ENCODE peak calls at places on chromosomes 4 and X, in five cellular contexts. N is pancreas, D is cardiac muscle cell, V is lower lobe of right lung, P is tibial nerve. Z is an unnamed sample.

GRCh38 chrX:129522184-129523059 is 868 bp downstream of the SMARCA1 start:
- DNase-seq in N (peak; percentile 46), D (peak; percentile 67), V (peak; percentile 56), P (peak; percentile 24), Z (no peak)

GRCh38 chr4:70544279-70544870 is 26.0 kb downstream of the AMTN start:
- DNase-seq in N (no peak), D (peak; percentile 24), V (no peak), P (no peak), Z (no peak)

GRCh38 chrX:49176421-49177326 is 5.0 kb downstream of the PLP2 start:
- DNase-seq in N (peak; percentile 18), D (no peak), V (peak; percentile 56), P (no peak), Z (no peak)

GRCh38 chrX:108399427-108400165 is 38.6 kb downstream of the COL4A6 start:
- DNase-seq in N (no peak), D (peak; percentile 25), V (no peak), P (no peak), Z (no peak)

GRCh38 chrX:134537179-134537945 is 77.4 kb downstream of the HPRT1 start:
- DNase-seq in N (no peak), D (peak; percentile 85), V (no peak), P (no peak), Z (no peak)

GRCh38 chrX:107678957-107679740 is 50.8 kb downstream of the PRPS1 start:
- DNase-seq in N (no peak), D (peak; percentile 87), V (peak; percentile 82), P (peak; percentile 87), Z (peak; percentile 49)

GRCh38 chr4:138938371-138938699 is 77.2 kb upstream of the NOCT start:
- DNase-seq in N (no peak), D (peak; percentile 72), V (no peak), P (no peak), Z (no peak)

GRCh38 chr4:147580396-147580795 is 36.8 kb upstream of the TMEM184C start:
- DNase-seq in N (no peak), D (peak; percentile 22), V (no peak), P (no peak), Z (no peak)

GRCh38 chr4:2793578-2793919 is 664 bp downstream of the SH3BP2 start:
- DNase-seq in N (peak; percentile 52), D (peak; percentile 56), V (peak; percentile 79), P (peak; percentile 12), Z (no peak)

GRCh38 chrX:22095306-22095705 is 63.2 kb downstream of the PHEX start:
- DNase-seq in N (no peak), D (peak; percentile 54), V (no peak), P (peak; percentile 17), Z (no peak)

GRCh38 chr4:158938462-158939044 is 164.3 kb upstream of the RAPGEF2 start:
- DNase-seq in N (peak; percentile 15), D (peak; percentile 15), V (no peak), P (no peak), Z (no peak)

GRCh38 chr4:3013839-3014350 is 50.5 kb downstream of the GRK4 start:
- DNase-seq in N (peak; percentile 63), D (no peak), V (no peak), P (no peak), Z (no peak)

GRCh38 chr4:168504526-168504925 is 7.7 kb downstream of the PALLD start:
- DNase-seq in N (no peak), D (no peak), V (no peak), P (no peak), Z (no peak)

GRCh38 chr4:78811034-78811433 is 34.9 kb downstream of the BMP2K start:
- DNase-seq in N (no peak), D (no peak), V (no peak), P (no peak), Z (no peak)

GRCh38 chr4:31194823-31195222 is 474.7 kb downstream of the PCDH7 start:
- DNase-seq in N (no peak), D (no peak), V (no peak), P (no peak), Z (no peak)

GRCh38 chr4:98938386-98938785 is 9.5 kb upstream of the EIF4E start:
- DNase-seq in N (no peak), D (peak; percentile 41), V (no peak), P (no peak), Z (no peak)

GRCh38 chr4:153522800-153523089 is 56.6 kb downstream of the TMEM131L start:
- DNase-seq in N (no peak), D (no peak), V (no peak), P (no peak), Z (peak; percentile 19)

GRCh38 chr4:6224725-6225124 is 24.4 kb upstream of the JAKMIP1 start:
- DNase-seq in N (no peak), D (no peak), V (no peak), P (no peak), Z (no peak)

GRCh38 chrX:40402771-40403533 is 177.8 kb upstream of the ATP6AP2 start:
- DNase-seq in N (peak; percentile 14), D (peak; percentile 65), V (no peak), P (no peak), Z (no peak)

GRCh38 chrX:56793533-56794320 is 64.7 kb downstream of the NBDY start:
- DNase-seq in N (peak; percentile 49), D (no peak), V (no peak), P (no peak), Z (no peak)

DNA sequence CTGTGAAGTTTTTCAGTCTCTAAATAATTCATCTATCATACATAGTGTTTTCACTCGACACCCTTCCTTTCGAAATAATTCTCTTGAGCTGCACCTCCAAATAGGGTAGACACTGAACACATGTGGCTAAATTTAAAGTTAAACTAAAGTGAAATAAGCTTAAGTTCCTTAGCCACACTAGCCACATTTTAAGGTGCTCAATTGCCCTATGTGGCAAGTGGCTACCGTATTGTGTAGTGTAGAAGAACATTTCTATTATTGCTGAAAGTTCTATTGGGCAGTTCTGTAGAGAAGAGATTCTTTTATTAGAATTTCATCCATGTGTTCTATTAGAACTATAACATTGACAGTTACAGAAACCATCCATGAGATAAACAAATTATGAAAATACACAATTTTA is 107.0 kb upstream of the CTSO start:
- DNase-seq in N (no peak), D (no peak), V (no peak), P (no peak), Z (no peak)
- H3K36me3 ChIP-seq in N (no peaks in the 10 kb centered on the region), D (no peaks in the 10 kb centered on the region), V (no peaks in the 10 kb centered on the region), P (no peaks in the 10 kb centered on the region), Z (no peaks in the 10 kb centered on the region)

GRCh38 chr4:106318511-106318910 is 2.2 kb downstream of the AIMP1 start:
- DNase-seq in N (no peak), D (no peak), V (no peak), P (no peak), Z (no peak)
- H3K4me3 ChIP-seq in N (no peak overlapping the region), D (no peak overlapping the region), V (no peak overlapping the region), P (no peak overlapping the region), Z (no peak overlapping the region)

GRCh38 chr4:130568746-130569145 is 1472.8 kb downstream of the C4orf33 start:
- DNase-seq in N (no peak), D (no peak), V (no peak), P (no peak), Z (no peak)

GRCh38 chr4:130563891-130564418 is 1468.0 kb downstream of the C4orf33 start:
- DNase-seq in N (no peak), D (no peak), V (no peak), P (no peak), Z (no peak)

GRCh38 chr4:130559268-130559667 is 1463.3 kb downstream of the C4orf33 start:
- DNase-seq in N (no peak), D (no peak), V (no peak), P (no peak), Z (no peak)

DNA sequence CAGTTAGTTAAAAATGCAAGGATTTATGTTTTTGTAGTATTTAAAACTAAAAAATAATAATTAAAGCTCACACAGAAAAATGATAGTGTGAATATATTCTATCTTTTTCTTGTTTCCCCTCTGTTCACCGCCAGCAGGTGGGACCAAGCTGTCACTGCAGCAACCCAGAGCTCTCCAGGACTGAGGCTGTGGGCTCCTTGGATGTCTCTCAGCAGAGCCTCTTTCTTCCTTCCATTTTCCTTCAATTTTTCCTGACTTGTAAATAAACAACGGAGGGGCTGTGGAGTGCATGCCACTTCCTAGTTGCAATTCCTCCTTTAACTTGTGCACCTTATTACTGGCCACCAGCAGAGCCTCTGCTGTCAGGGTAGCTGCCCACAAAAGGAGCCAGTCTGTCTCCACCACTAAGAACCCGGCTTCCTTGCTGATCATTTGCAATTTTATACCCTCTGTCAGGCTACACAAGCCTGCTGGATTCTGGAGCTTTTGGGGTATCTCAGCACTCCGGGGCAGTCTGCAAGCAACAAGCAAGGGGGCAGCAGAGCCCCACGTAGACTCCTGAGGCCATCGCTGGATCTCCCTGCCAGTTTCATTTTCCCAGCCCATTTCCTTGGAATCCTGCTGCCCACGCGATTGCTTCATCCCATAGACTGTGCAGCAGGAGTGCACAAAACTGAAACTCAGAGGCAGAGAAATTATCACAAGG is 1467.4 kb downstream of the C4orf33 start:
- DNase-seq in N (peak; percentile 59), D (peak; percentile 88), V (no peak), P (peak; percentile 14), Z (no peak)
- TF ChIP-seq CTCF in N (peak; percentile 40), D (peak; percentile 73), V (peak; percentile 25), P (peak; percentile 45), Z (no peak)

GRCh38 chr4:52019941-52020657 is at the start of gene LRRC66:
- DNase-seq in N (no peak), D (no peak), V (no peak), P (no peak), Z (no peak)
- H3K36me3 ChIP-seq in N (no peaks in the 10 kb centered on the region), D (peaks cover 23% of the 10 kb centered on the region), V (peaks cover 21% of the 10 kb centered on the region), P (no peaks in the 10 kb centered on the region), Z (no peaks in the 10 kb centered on the region)

Z was measured in CD8-positive, alpha-beta T cell.